ENCODE peak calls at places on chromosomes 4 and X, in five cellular contexts. B is cardiac fibroblast; N is fibroblast of mammary gland; M is naive thymus-derived CD4-positive, alpha-beta T cell; V is choroid plexus epithelial cell. A is an unnamed sample.

GRCh38 chrX:29187264-29187663 is 600.0 kb downstream of the IL1RAPL1 start:
- DNase-seq in B (no peak), N (no peak), M (no peak), V (no peak), A (no peak)

GRCh38 chrX:85345523-85345922 is 33.9 kb downstream of the POF1B start:
- DNase-seq in B (no peak), N (no peak), M (no peak), V (no peak), A (no peak)

GRCh38 chr4:153267013-153267412 is 62.8 kb downstream of the TRIM2 start:
- DNase-seq in B (peak; percentile 61), N (peak; percentile 37), M (no peak), V (peak; percentile 82), A (peak; percentile 16)

GRCh38 chrX:105694839-105695238 is 127.5 kb upstream of the NRK start:
- DNase-seq in B (no peak), N (no peak), M (no peak), V (peak; percentile 15), A (no peak)

GRCh38 chr4:86441175-86441960 is 81.5 kb upstream of the MAPK10 start:
- DNase-seq in B (no peak), N (peak; percentile 2), M (no peak), V (peak; percentile 28), A (no peak)

GRCh38 chrX:115366535-115366934 is 77.0 kb downstream of the LUZP4 start:
- DNase-seq in B (no peak), N (no peak), M (no peak), V (no peak), A (no peak)

GRCh38 chrX:21741378-21741777 is 16.5 kb downstream of the SMPX start:
- DNase-seq in B (no peak), N (no peak), M (no peak), V (no peak), A (no peak)

GRCh38 chr4:76504613-76505465 is 69.8 kb downstream of the SHROOM3 start:
- DNase-seq in B (peak; percentile 77), N (peak; percentile 65), M (peak; percentile 26), V (peak; percentile 78), A (peak; percentile 39)

GRCh38 chrX:115900425-115900824 is 270.1 kb upstream of the AGTR2 start:
- DNase-seq in B (no peak), N (no peak), M (no peak), V (no peak), A (no peak)

GRCh38 chr4:80322716-80323115 is 12.8 kb upstream of the CFAP299 start:
- DNase-seq in B (peak; percentile 67), N (peak; percentile 63), M (no peak), V (peak; percentile 66), A (peak; percentile 59)

GRCh38 chr4:76689079-76689817 is 208.7 kb downstream of the SOWAHB start:
- DNase-seq in B (peak; percentile 42), N (no peak), M (no peak), V (peak; percentile 20), A (no peak)

GRCh38 chr4:4333265-4333706 is 43.2 kb downstream of the ZBTB49 start:
- DNase-seq in B (peak; percentile 90), N (peak; percentile 49), M (no peak), V (peak; percentile 74), A (peak; percentile 75)

GRCh38 chrX:34849371-34849770 is 93.2 kb upstream of the FAM47B start:
- DNase-seq in B (peak; percentile 13), N (peak; percentile 55), M (no peak), V (peak; percentile 35), A (no peak)

GRCh38 chrX:54921427-54922021 is 900 bp downstream of the TRO start:
- DNase-seq in B (peak; percentile 84), N (peak; percentile 67), M (peak; percentile 34), V (peak; percentile 84), A (peak; percentile 50)

GRCh38 chr4:180828455-180829018 is 1414.7 kb upstream of the TENM3 start:
- DNase-seq in B (peak; percentile 84), N (peak; percentile 85), M (no peak), V (peak; percentile 88), A (peak; percentile 76)

GRCh38 chr4:19583827-19584569 is 667.7 kb upstream of the SLIT2 start:
- DNase-seq in B (peak; percentile 14), N (peak; percentile 48), M (no peak), V (peak; percentile 76), A (no peak)

GRCh38 chrX:148500428-148501120 is at the start of gene AFF2:
- DNase-seq in B (peak; percentile 21), N (peak; percentile 2), M (peak; percentile 21), V (peak; percentile 5), A (peak; percentile 4)

GRCh38 chr4:27684501-27685077 is 823.9 kb downstream of the STIM2 start:
- DNase-seq in B (peak; percentile 43), N (peak; percentile 61), M (no peak), V (peak; percentile 71), A (peak; percentile 53)

GRCh38 chr4:44632089-44632488 is 19.3 kb downstream of the YIPF7 start:
- DNase-seq in B (no peak), N (no peak), M (no peak), V (peak; percentile 5), A (no peak)

GRCh38 chr4:73620115-73620792 is at the start of gene RASSF6:
- DNase-seq in B (no peak), N (no peak), M (no peak), V (peak; percentile 27), A (no peak)

GRCh38 chrX:55056820-55057690 is 17.8 kb upstream of the PAGE2B start:
- DNase-seq in B (peak; percentile 66), N (peak; percentile 5), M (peak; percentile 61), V (peak; percentile 75), A (peak; percentile 79)

GRCh38 chrX:29941292-29941691 is 274.1 kb upstream of the MAGEB2 start:
- DNase-seq in B (peak; percentile 55), N (no peak), M (no peak), V (peak; percentile 40), A (peak; percentile 45)

GRCh38 chr4:15479089-15479912 is 9.6 kb downstream of the CC2D2A start:
- DNase-seq in B (peak; percentile 92), N (peak; percentile 91), M (no peak), V (peak; percentile 94), A (peak; percentile 87)

GRCh38 chr4:158841540-158841939 is 72.7 kb downstream of the FNIP2 start:
- DNase-seq in B (peak; percentile 52), N (no peak), M (no peak), V (no peak), A (no peak)

GRCh38 chrX:77597090-77597489 is 149.9 kb downstream of the FGF16 start:
- DNase-seq in B (peak; percentile 46), N (peak; percentile 57), M (no peak), V (peak; percentile 59), A (no peak)

GRCh38 chr4:78056265-78057129 is 626 bp upstream of the FRAS1 start:
- DNase-seq in B (peak; percentile 84), N (peak; percentile 79), M (no peak), V (peak; percentile 72), A (peak; percentile 63)

GRCh38 chr4:10599574-10599973 is 85.0 kb downstream of the CLNK start:
- DNase-seq in B (no peak), N (no peak), M (no peak), V (peak; percentile 24), A (peak; percentile 27)

GRCh38 chrX:94908171-94908570 is 1234.2 kb downstream of the FAM133A start:
- DNase-seq in B (no peak), N (no peak), M (no peak), V (no peak), A (no peak)

GRCh38 chr4:84498203-84499026 is 677 bp downstream of the NKX6-1 start:
- DNase-seq in B (peak; percentile 34), N (peak; percentile 25), M (no peak), V (peak; percentile 50), A (no peak)
- H3K4me3 ChIP-seq in B (peak overlapping the region; percentile 34), N (peak overlapping the region; percentile 52), M (peak overlapping the region; percentile 48), V (peak overlapping the region; percentile 65), A (peak overlapping the region; percentile 68)

DNA sequence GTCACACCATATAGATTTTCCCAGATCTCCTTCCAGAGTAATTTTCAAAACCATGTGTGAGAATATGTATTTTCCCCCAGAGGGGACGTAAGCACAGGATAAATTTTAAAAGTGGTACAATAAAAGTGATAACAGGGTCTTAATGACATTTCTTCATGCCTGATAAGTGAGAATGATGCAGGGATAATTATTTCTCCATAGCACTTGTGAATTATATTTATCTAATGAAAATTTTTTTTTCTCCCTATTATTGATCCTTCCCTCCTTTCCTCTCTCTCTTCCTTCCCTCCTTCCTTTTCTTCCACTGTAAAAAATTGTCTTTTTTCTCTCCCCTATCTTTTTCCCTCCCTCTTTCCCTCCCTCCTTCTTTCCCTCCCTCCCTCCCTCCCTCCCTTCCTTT is 17.0 kb upstream of the TRPC3 start:
- DNase-seq in B (no peak), N (no peak), M (no peak), V (no peak), A (no peak)
- H3K4me3 ChIP-seq in B (no peak overlapping the region), N (no peak overlapping the region), M (no peak overlapping the region), V (no peak overlapping the region), A (no peak overlapping the region)

GRCh38 chrX:125203737-125204578 is 115.7 kb upstream of the TEX13C start:
- DNase-seq in B (no peak), N (no peak), M (no peak), V (peak; percentile 1), A (no peak)

GRCh38 chrX:125205084-125205917 is 114.4 kb upstream of the TEX13C start:
- DNase-seq in B (no peak), N (peak; percentile 4), M (no peak), V (peak; percentile 1), A (peak; percentile 22)

GRCh38 chrX:125205918-125206665 is 113.6 kb upstream of the TEX13C start:
- DNase-seq in B (no peak), N (no peak), M (no peak), V (no peak), A (no peak)

GRCh38 chrX:125202486-125203378 is 116.9 kb upstream of the TEX13C start:
- DNase-seq in B (no peak), N (no peak), M (no peak), V (no peak), A (no peak)

DNA sequence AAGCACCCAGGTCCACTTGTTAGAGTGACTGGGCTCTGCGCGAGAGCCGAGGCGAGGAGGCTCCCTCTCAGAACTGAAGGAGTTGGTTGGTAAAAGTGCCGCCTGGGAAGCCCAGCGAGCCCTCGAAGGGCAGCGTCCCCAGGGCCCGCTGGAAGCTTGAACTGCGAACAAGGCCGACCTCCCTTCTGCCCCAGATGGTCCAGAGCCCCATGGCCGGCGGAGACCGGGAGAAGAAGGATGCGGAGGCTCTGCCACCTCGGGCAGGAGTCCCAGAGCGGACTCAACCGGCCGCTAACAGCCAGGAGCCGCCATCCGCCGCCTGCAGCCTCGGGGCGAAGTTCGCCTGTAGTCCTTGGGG is 116.3 kb upstream of the TEX13C start:
- DNase-seq in B (no peak), N (no peak), M (no peak), V (no peak), A (no peak)
- H3K4me3 ChIP-seq in B (no peak overlapping the region), N (no peak overlapping the region), M (no peak overlapping the region), V (no peak overlapping the region), A (no peak overlapping the region)

GRCh38 chr4:55397521-55398321 is 2.0 kb downstream of the TMEM165 start:
- DNase-seq in B (peak; percentile 81), N (peak; percentile 82), M (no peak), V (peak; percentile 88), A (no peak)

GRCh38 chr4:55397024-55397520 is 1.3 kb downstream of the TMEM165 start:
- DNase-seq in B (peak; percentile 69), N (peak; percentile 47), M (no peak), V (peak; percentile 28), A (no peak)

GRCh38 chr4:55399581-55399980 is 3.8 kb downstream of the TMEM165 start:
- DNase-seq in B (no peak), N (no peak), M (no peak), V (no peak), A (no peak)

GRCh38 chr4:55398461-55398860 is 2.7 kb downstream of the TMEM165 start:
- DNase-seq in B (peak; percentile 33), N (peak; percentile 73), M (no peak), V (peak; percentile 48), A (no peak)

GRCh38 chr4:55398966-55399365 is 3.2 kb downstream of the TMEM165 start:
- DNase-seq in B (no peak), N (peak; percentile 33), M (no peak), V (peak; percentile 33), A (no peak)
- H3K4me3 ChIP-seq in B (peak overlapping the region; percentile 88), N (peak overlapping the region; percentile 77), M (no peak overlapping the region), V (peak overlapping the region; percentile 74), A (peak overlapping the region; percentile 85)

A was measured in brain microvascular endothelial cell.